ENCODE peak calls at places on chromosomes 4 and X, in five cellular contexts. One of them, this sample, is unnamed.

GRCh38 chr4:118834960-118835895 is 698 bp downstream of the SEC24D start:
- DNase-seq in GM12878: peak
- DNase-seq in K562: peak
- DNase-seq in HepG2: peak
- DNase-seq in H1: no peak
- DNase-seq in this sample: peak

GRCh38 chrX:45527834-45528233 is 327.2 kb upstream of the DIPK2B start:
- DNase-seq in GM12878: no peak
- DNase-seq in K562: no peak
- DNase-seq in HepG2: no peak
- DNase-seq in H1: no peak
- DNase-seq in this sample: no peak

GRCh38 chr4:113837397-113837796 is 75.9 kb upstream of the CAMK2D start:
- DNase-seq in GM12878: peak
- DNase-seq in K562: no peak
- DNase-seq in HepG2: no peak
- DNase-seq in H1: no peak
- DNase-seq in this sample: no peak

GRCh38 chr4:128322311-128322710 is 34.7 kb upstream of the PGRMC2 start:
- DNase-seq in GM12878: no peak
- DNase-seq in K562: no peak
- DNase-seq in HepG2: peak
- DNase-seq in H1: no peak
- DNase-seq in this sample: no peak

GRCh38 chrX:34918091-34918736 is 24.4 kb upstream of the FAM47B start:
- DNase-seq in GM12878: no peak
- DNase-seq in K562: no peak
- DNase-seq in HepG2: no peak
- DNase-seq in H1: no peak
- DNase-seq in this sample: no peak

GRCh38 chr4:46648088-46648744 is 258.3 kb upstream of the GABRA2 start:
- DNase-seq in GM12878: no peak
- DNase-seq in K562: no peak
- DNase-seq in HepG2: peak
- DNase-seq in H1: peak
- DNase-seq in this sample: no peak

GRCh38 chrX:37666516-37666915 is 19.1 kb upstream of the XK start:
- DNase-seq in GM12878: no peak
- DNase-seq in K562: no peak
- DNase-seq in HepG2: no peak
- DNase-seq in H1: no peak
- DNase-seq in this sample: no peak

GRCh38 chrX:9912341-9912740 is 54.8 kb upstream of the CLDN34 start:
- DNase-seq in GM12878: no peak
- DNase-seq in K562: no peak
- DNase-seq in HepG2: no peak
- DNase-seq in H1: peak
- DNase-seq in this sample: no peak

GRCh38 chrX:110383414-110383813 is 24.8 kb downstream of the RTL9 start:
- DNase-seq in GM12878: no peak
- DNase-seq in K562: no peak
- DNase-seq in HepG2: no peak
- DNase-seq in H1: no peak
- DNase-seq in this sample: no peak

GRCh38 chr4:127777487-127777886 is 4.6 kb upstream of the HSPA4L start:
- DNase-seq in GM12878: no peak
- DNase-seq in K562: no peak
- DNase-seq in HepG2: no peak
- DNase-seq in H1: no peak
- DNase-seq in this sample: no peak

GRCh38 chrX:13381514-13381913 is 61.7 kb upstream of the ATXN3L start:
- DNase-seq in GM12878: no peak
- DNase-seq in K562: no peak
- DNase-seq in HepG2: no peak
- DNase-seq in H1: no peak
- DNase-seq in this sample: no peak

GRCh38 chr4:80101086-80101767 is 28.2 kb upstream of the ANTXR2 start:
- DNase-seq in GM12878: no peak
- DNase-seq in K562: no peak
- DNase-seq in HepG2: no peak
- DNase-seq in H1: no peak
- DNase-seq in this sample: no peak

GRCh38 chr4:152165146-152165545 is 370.7 kb downstream of the FBXW7 start:
- DNase-seq in GM12878: no peak
- DNase-seq in K562: no peak
- DNase-seq in HepG2: no peak
- DNase-seq in H1: no peak
- DNase-seq in this sample: no peak

GRCh38 chrX:10722804-10723364 is 102.5 kb upstream of the MID1 start:
- DNase-seq in GM12878: no peak
- DNase-seq in K562: peak
- DNase-seq in HepG2: no peak
- DNase-seq in H1: peak
- DNase-seq in this sample: peak

GRCh38 chrX:20432048-20432447 is 165.3 kb upstream of the RPS6KA3 start:
- DNase-seq in GM12878: no peak
- DNase-seq in K562: no peak
- DNase-seq in HepG2: no peak
- DNase-seq in H1: no peak
- DNase-seq in this sample: no peak

GRCh38 chr4:107037188-107037587 is 1.1 kb upstream of the DKK2 start:
- DNase-seq in GM12878: no peak
- DNase-seq in K562: no peak
- DNase-seq in HepG2: no peak
- DNase-seq in H1: peak
- DNase-seq in this sample: no peak

GRCh38 chrX:74246524-74246923 is 57.5 kb upstream of the ZCCHC13 start:
- DNase-seq in GM12878: no peak
- DNase-seq in K562: no peak
- DNase-seq in HepG2: no peak
- DNase-seq in H1: no peak
- DNase-seq in this sample: no peak

GRCh38 chr4:56757270-56757746 is 64.2 kb downstream of the SPINK2 start:
- DNase-seq in GM12878: no peak
- DNase-seq in K562: no peak
- DNase-seq in HepG2: no peak
- DNase-seq in H1: no peak
- DNase-seq in this sample: no peak

GRCh38 chrX:47483310-47484268 is 567 bp upstream of the ZNF41 start:
- DNase-seq in GM12878: no peak
- DNase-seq in K562: peak
- DNase-seq in HepG2: peak
- DNase-seq in H1: no peak
- DNase-seq in this sample: no peak

GRCh38 chr4:8542776-8543525 is 37.2 kb upstream of the GPR78 start:
- DNase-seq in GM12878: no peak
- DNase-seq in K562: no peak
- DNase-seq in HepG2: no peak
- DNase-seq in H1: no peak
- DNase-seq in this sample: no peak

GRCh38 chr4:152605641-152606304 is 69.9 kb upstream of the FBXW7 start:
- DNase-seq in GM12878: no peak
- DNase-seq in K562: no peak
- DNase-seq in HepG2: no peak
- DNase-seq in H1: no peak
- DNase-seq in this sample: no peak

GRCh38 chr4:52425751-52426326 is 233.3 kb downstream of the USP46 start:
- DNase-seq in GM12878: no peak
- DNase-seq in K562: no peak
- DNase-seq in HepG2: no peak
- DNase-seq in H1: no peak
- DNase-seq in this sample: no peak

GRCh38 chr4:31741321-31741720 is 1021.2 kb downstream of the PCDH7 start:
- DNase-seq in GM12878: no peak
- DNase-seq in K562: no peak
- DNase-seq in HepG2: no peak
- DNase-seq in H1: no peak
- DNase-seq in this sample: no peak

GRCh38 chrX:128891554-128891953 is 631.7 kb downstream of the SMARCA1 start:
- DNase-seq in GM12878: no peak
- DNase-seq in K562: no peak
- DNase-seq in HepG2: no peak
- DNase-seq in H1: no peak
- DNase-seq in this sample: no peak

GRCh38 chr4:77154074-77154473 is 2.9 kb upstream of the CCNG2 start:
- DNase-seq in GM12878: no peak
- DNase-seq in K562: no peak
- DNase-seq in HepG2: no peak
- DNase-seq in H1: no peak
- DNase-seq in this sample: no peak

GRCh38 chr4:121594796-121595526 is 101.8 kb downstream of the ANXA5 start:
- DNase-seq in GM12878: no peak
- DNase-seq in K562: no peak
- DNase-seq in HepG2: no peak
- DNase-seq in H1: no peak
- DNase-seq in this sample: no peak

GRCh38 chr4:128663325-128663724 is 146.2 kb upstream of the JADE1 start:
- DNase-seq in GM12878: peak
- DNase-seq in K562: no peak
- DNase-seq in HepG2: no peak
- DNase-seq in H1: no peak
- DNase-seq in this sample: no peak

GRCh38 chr4:17115546-17115945 is 217.1 kb upstream of the LDB2 start:
- DNase-seq in GM12878: no peak
- DNase-seq in K562: no peak
- DNase-seq in HepG2: no peak
- DNase-seq in H1: no peak
- DNase-seq in this sample: no peak

GRCh38 chr4:149523039-149523438 is 292.6 kb downstream of the IQCM start:
- DNase-seq in GM12878: no peak
- DNase-seq in K562: no peak
- DNase-seq in HepG2: no peak
- DNase-seq in H1: no peak
- DNase-seq in this sample: no peak

GRCh38 chrX:134670241-134670811 is 12.1 kb upstream of the PLAC1 start:
- DNase-seq in GM12878: no peak
- DNase-seq in K562: no peak
- DNase-seq in HepG2: peak
- DNase-seq in H1: no peak
- DNase-seq in this sample: no peak

GRCh38 chrX:41692162-41692749 is 3.5 kb downstream of the GPR34 start:
- DNase-seq in GM12878: no peak
- DNase-seq in K562: no peak
- DNase-seq in HepG2: no peak
- DNase-seq in H1: no peak
- DNase-seq in this sample: no peak

GRCh38 chrX:641671-642435 is 11.3 kb downstream of the SHOX start:
- DNase-seq in GM12878: no peak
- DNase-seq in K562: no peak
- DNase-seq in HepG2: no peak
- DNase-seq in H1: peak
- DNase-seq in this sample: no peak

GRCh38 chrX:108105473-108105872 is 13.9 kb downstream of the ATG4A start:
- DNase-seq in GM12878: no peak
- DNase-seq in K562: no peak
- DNase-seq in HepG2: no peak
- DNase-seq in H1: no peak
- DNase-seq in this sample: no peak

GRCh38 chr4:123363729-123364128 is 32.9 kb upstream of the SPRY1 start:
- DNase-seq in GM12878: no peak
- DNase-seq in K562: no peak
- DNase-seq in HepG2: no peak
- DNase-seq in H1: no peak
- DNase-seq in this sample: no peak

GRCh38 chr4:138175337-138175794 is 66.8 kb downstream of the SLC7A11 start:
- DNase-seq in GM12878: no peak
- DNase-seq in K562: no peak
- DNase-seq in HepG2: no peak
- DNase-seq in H1: no peak
- DNase-seq in this sample: no peak

GRCh38 chr4:152936446-152937279 is 540 bp downstream of the FHDC1 start:
- DNase-seq in GM12878: no peak
- DNase-seq in K562: peak
- DNase-seq in HepG2: no peak
- DNase-seq in H1: peak
- DNase-seq in this sample: no peak

GRCh38 chr4:165079476-165079875 is 25.8 kb downstream of the TRIM75 start:
- DNase-seq in GM12878: no peak
- DNase-seq in K562: peak
- DNase-seq in HepG2: no peak
- DNase-seq in H1: no peak
- DNase-seq in this sample: no peak
- TF ChIP-seq SIN3A in GM12878: no peak
- TF ChIP-seq SIN3A in K562: no peak
- TF ChIP-seq SIN3A in HepG2: no peak
- TF ChIP-seq SIN3A in H1: no peak
- TF ChIP-seq SIN3A in this sample: no peak

GRCh38 chr4:1910643-1911042 is 39.5 kb downstream of the NSD2 start:
- DNase-seq in GM12878: no peak
- DNase-seq in K562: peak
- DNase-seq in HepG2: peak
- DNase-seq in H1: peak
- DNase-seq in this sample: no peak
- TF ChIP-seq ZNF274 in GM12878: no peak
- TF ChIP-seq ZNF274 in K562: no peak
- TF ChIP-seq ZNF274 in HepG2: no peak
- TF ChIP-seq ZNF274 in H1: no peak
- TF ChIP-seq ZNF274 in this sample: no peak

GRCh38 chr4:187814737-187815465 is 180.7 kb upstream of the ZFP42 start:
- DNase-seq in GM12878: no peak
- DNase-seq in K562: no peak
- DNase-seq in HepG2: no peak
- DNase-seq in H1: no peak
- DNase-seq in this sample: no peak
- TF ChIP-seq SIN3A in GM12878: no peak
- TF ChIP-seq SIN3A in K562: no peak
- TF ChIP-seq SIN3A in HepG2: no peak
- TF ChIP-seq SIN3A in H1: no peak
- TF ChIP-seq SIN3A in this sample: no peak

GRCh38 chr4:146257511-146257910 is 43.2 kb downstream of the REELD1 start:
- DNase-seq in GM12878: no peak
- DNase-seq in K562: no peak
- DNase-seq in HepG2: no peak
- DNase-seq in H1: no peak
- DNase-seq in this sample: no peak
- TF ChIP-seq ZNF274 in GM12878: no peak
- TF ChIP-seq ZNF274 in K562: no peak
- TF ChIP-seq ZNF274 in HepG2: no peak
- TF ChIP-seq ZNF274 in H1: no peak
- TF ChIP-seq ZNF274 in this sample: no peak

GRCh38 chr4:111330786-111331185 is 707.9 kb upstream of the PITX2 start:
- DNase-seq in GM12878: no peak
- DNase-seq in K562: no peak
- DNase-seq in HepG2: no peak
- DNase-seq in H1: no peak
- DNase-seq in this sample: no peak

DNA sequence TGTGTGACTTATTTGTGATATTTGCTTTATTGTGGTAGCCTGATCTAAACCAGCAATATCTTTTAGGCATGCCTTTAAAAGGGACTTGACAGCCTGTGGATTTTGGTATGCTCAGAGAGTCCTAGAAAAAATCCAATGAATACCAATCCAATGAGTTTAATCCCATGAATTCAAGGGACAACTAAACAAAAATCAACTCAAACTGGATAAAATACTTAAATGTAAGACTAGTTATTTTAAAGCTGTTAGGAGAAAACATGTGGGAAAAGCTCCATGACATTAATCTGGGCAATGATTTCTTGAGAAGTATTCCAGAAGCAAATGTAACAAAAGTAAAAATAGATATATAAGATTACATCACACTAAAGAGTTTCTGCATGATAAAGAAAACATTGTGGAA is 711.5 kb upstream of the PITX2 start:
- DNase-seq in GM12878: no peak
- DNase-seq in K562: no peak
- DNase-seq in HepG2: no peak
- DNase-seq in H1: no peak
- DNase-seq in this sample: no peak
- TF ChIP-seq SIN3A in GM12878: no peak
- TF ChIP-seq SIN3A in K562: no peak
- TF ChIP-seq SIN3A in HepG2: no peak
- TF ChIP-seq SIN3A in H1: no peak
- TF ChIP-seq SIN3A in this sample: no peak

This sample was measured in HCT116.